ENCODE peak calls at places on chromosomes 5 and 9, in seven cellular contexts. W is GM12891, V is H1, E is HepG2, Q is K562, I is SK-N-SH, K is GM12878. A is an unnamed sample.

GRCh38 chr5:96350678-96351077 is 82.4 kb downstream of the PCSK1 start:
- DNase-seq in W (no peak), V (no peak), E (no peak), Q (no peak), I (no peak), K (no peak), A (no peak)

GRCh38 chr5:3394046-3394597 is 201.5 kb upstream of the IRX1 start:
- DNase-seq in W (no peak), V (no peak), E (no peak), Q (no peak), I (no peak), K (no peak), A (no peak)

GRCh38 chr5:61026004-61026403 is 81.0 kb downstream of the NDUFAF2 start:
- DNase-seq in W (no peak), V (no peak), E (no peak), Q (no peak), I (peak), K (no peak), A (no peak)

GRCh38 chr9:96877269-96877668 is 23.0 kb upstream of the ZNF782 start:
- DNase-seq in W (no peak), V (no peak), E (no peak), Q (no peak), I (peak), K (no peak), A (no peak)

GRCh38 chr5:141511771-141512325 is 23.0 kb downstream of the PCDHGC5 start:
- DNase-seq in W (no peak), V (no peak), E (no peak), Q (peak), I (no peak), K (no peak), A (no peak)

GRCh38 chr5:133420440-133421301 is 191.7 kb downstream of the FSTL4 start:
- DNase-seq in W (no peak), V (no peak), E (no peak), Q (no peak), I (no peak), K (no peak), A (no peak)

GRCh38 chr9:38619556-38620447 is 594 bp downstream of the ANKRD18A start:
- DNase-seq in W (no peak), V (no peak), E (peak), Q (no peak), I (peak), K (no peak), A (no peak)

GRCh38 chr5:173742432-173742816 is 126.0 kb upstream of the BOD1 start:
- DNase-seq in W (peak), V (no peak), E (no peak), Q (no peak), I (no peak), K (peak), A (peak)

GRCh38 chr5:9850456-9850855 is 220.3 kb upstream of the TAS2R1 start:
- DNase-seq in W (no peak), V (no peak), E (no peak), Q (no peak), I (no peak), K (no peak), A (no peak)

GRCh38 chr5:53071298-53071697 is 38.3 kb downstream of the MOCS2 start:
- DNase-seq in W (no peak), V (no peak), E (no peak), Q (no peak), I (no peak), K (no peak), A (no peak)

GRCh38 chr5:96783326-96783725 is 24.4 kb downstream of the ERAP1 start:
- DNase-seq in W (no peak), V (no peak), E (no peak), Q (no peak), I (no peak), K (no peak), A (no peak)

GRCh38 chr9:42852133-42852532 is 668.7 kb downstream of the SPATA31A6 start:
- DNase-seq in W (no peak), V (peak), E (peak), Q (no peak), I (peak), K (no peak), A (no peak)

GRCh38 chr5:16617272-16617973 is 626 bp upstream of the RETREG1 start:
- DNase-seq in W (no peak), V (no peak), E (no peak), Q (no peak), I (peak), K (no peak), A (no peak)

GRCh38 chr9:78118742-78119473 is 87.3 kb upstream of the GNAQ start:
- DNase-seq in W (no peak), V (no peak), E (no peak), Q (no peak), I (no peak), K (peak), A (no peak)

GRCh38 chr5:74552101-74552500 is 88.4 kb downstream of the ENC1 start:
- DNase-seq in W (no peak), V (no peak), E (no peak), Q (no peak), I (no peak), K (no peak), A (no peak)

GRCh38 chr9:82553654-82554366 is 509.1 kb downstream of the RASEF start:
- DNase-seq in W (no peak), V (no peak), E (no peak), Q (no peak), I (no peak), K (no peak), A (no peak)

GRCh38 chr9:89489548-89490527 is 8.1 kb downstream of the SEMA4D start:
- DNase-seq in W (no peak), V (no peak), E (no peak), Q (no peak), I (no peak), K (no peak), A (no peak)

GRCh38 chr5:110644357-110644756 is 82.1 kb downstream of the TMEM232 start:
- DNase-seq in W (no peak), V (no peak), E (no peak), Q (no peak), I (no peak), K (no peak), A (no peak)

GRCh38 chr5:39494099-39494498 is 69.3 kb upstream of the DAB2 start:
- DNase-seq in W (no peak), V (no peak), E (no peak), Q (no peak), I (no peak), K (no peak), A (no peak)

GRCh38 chr9:133478851-133479711 is at the start of gene SLC2A6:
- DNase-seq in W (peak), V (peak), E (peak), Q (peak), I (peak), K (no peak), A (peak)
- TF ChIP-seq POLR2AphosphoS5 in W (no peak), V (no peak), E (peak), Q (no peak), I (peak), K (no peak), A (no peak)

GRCh38 chr9:36398745-36399144 is 1.3 kb downstream of the RNF38 start:
- DNase-seq in W (no peak), V (no peak), E (no peak), Q (no peak), I (no peak), K (no peak), A (no peak)
- TF ChIP-seq TAF1 in W (no peak), V (no peak), E (no peak), Q (no peak), I (no peak), K (no peak), A (no peak)

GRCh38 chr9:116002624-116003023 is 151.0 kb upstream of the PAPPA start:
- DNase-seq in W (no peak), V (no peak), E (no peak), Q (no peak), I (no peak), K (no peak), A (no peak)

GRCh38 chr9:116005267-116005666 is 148.3 kb upstream of the PAPPA start:
- DNase-seq in W (no peak), V (no peak), E (no peak), Q (no peak), I (peak), K (no peak), A (no peak)

GRCh38 chr9:116007824-116008223 is 145.8 kb upstream of the PAPPA start:
- DNase-seq in W (no peak), V (no peak), E (no peak), Q (no peak), I (no peak), K (no peak), A (no peak)

DNA sequence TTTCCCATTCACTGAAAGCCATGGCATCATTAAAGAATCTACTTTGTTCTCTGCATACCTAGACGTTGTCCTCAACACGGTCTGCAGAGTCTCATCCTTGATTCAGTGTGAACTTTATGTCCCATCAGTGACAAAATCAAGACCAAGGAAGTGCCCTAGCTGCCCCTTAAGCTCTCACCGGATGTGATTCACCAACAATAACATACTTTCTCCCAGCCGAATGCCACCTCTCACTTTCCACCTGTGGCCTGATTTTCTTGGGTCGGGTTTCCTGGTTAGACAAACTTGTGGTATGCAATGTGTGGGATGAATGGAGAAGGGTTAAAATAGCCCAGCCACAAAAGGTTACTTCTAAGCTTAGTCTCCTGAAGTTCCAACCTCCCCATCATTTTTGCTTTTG is 145.3 kb upstream of the PAPPA start:
- DNase-seq in W (no peak), V (no peak), E (no peak), Q (no peak), I (no peak), K (no peak), A (no peak)
- TF ChIP-seq POLR2AphosphoS5 in W (no peak), V (no peak), E (no peak), Q (no peak), I (no peak), K (no peak), A (no peak)

GRCh38 chr5:65329266-65329665 is 152.5 kb downstream of the ADAMTS6 start:
- DNase-seq in W (no peak), V (no peak), E (peak), Q (no peak), I (no peak), K (no peak), A (no peak)
- TF ChIP-seq TAF1 in W (no peak), V (no peak), E (no peak), Q (no peak), I (no peak), K (no peak), A (no peak)

GRCh38 chr9:130186051-130186450 is 13.8 kb downstream of the NCS1 start:
- DNase-seq in W (no peak), V (no peak), E (no peak), Q (no peak), I (peak), K (no peak), A (no peak)

GRCh38 chr9:130183133-130183762 is 11.0 kb downstream of the NCS1 start:
- DNase-seq in W (no peak), V (no peak), E (peak), Q (no peak), I (peak), K (no peak), A (no peak)

GRCh38 chr9:130185494-130186005 is 13.3 kb downstream of the NCS1 start:
- DNase-seq in W (no peak), V (no peak), E (no peak), Q (no peak), I (no peak), K (no peak), A (no peak)

GRCh38 chr9:130186839-130187522 is 14.8 kb downstream of the NCS1 start:
- DNase-seq in W (no peak), V (peak), E (peak), Q (peak), I (peak), K (no peak), A (no peak)

GRCh38 chr9:130184983-130185382 is 12.8 kb downstream of the NCS1 start:
- DNase-seq in W (no peak), V (no peak), E (no peak), Q (no peak), I (no peak), K (no peak), A (no peak)
- TF ChIP-seq POLR2AphosphoS5 in W (no peak), V (no peak), E (no peak), Q (no peak), I (no peak), K (no peak), A (no peak)

DNA sequence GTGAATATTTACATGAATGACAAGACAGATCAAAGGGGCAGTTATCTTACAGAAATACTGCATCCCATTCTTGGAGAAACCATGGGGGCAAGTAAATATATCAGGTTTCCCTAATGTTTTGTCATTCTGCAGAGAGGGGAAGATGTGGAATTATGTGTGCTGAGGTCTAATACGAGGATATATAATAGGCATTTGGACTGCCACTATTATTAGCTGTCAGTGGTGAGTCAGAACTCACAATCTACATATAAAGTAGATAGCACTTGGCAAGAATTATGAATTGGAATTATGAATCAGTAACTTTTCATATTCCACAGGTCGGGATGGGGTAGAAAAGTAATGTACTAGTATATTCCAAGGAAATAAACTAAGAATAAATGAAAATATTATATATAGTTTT is 121.7 kb downstream of the GIN1 start:
- DNase-seq in W (no peak), V (no peak), E (no peak), Q (no peak), I (no peak), K (no peak), A (no peak)
- TF ChIP-seq TAF1 in W (no peak), V (no peak), E (no peak), Q (no peak), I (no peak), K (no peak), A (no peak)

GRCh38 chr5:179616002-179616594 is 7.4 kb downstream of the HNRNPH1 start:
- DNase-seq in W (no peak), V (no peak), E (no peak), Q (no peak), I (no peak), K (no peak), A (no peak)

GRCh38 chr5:179613460-179614071 is 9.9 kb downstream of the HNRNPH1 start:
- DNase-seq in W (no peak), V (no peak), E (no peak), Q (no peak), I (no peak), K (no peak), A (no peak)

GRCh38 chr5:179614745-179615144 is 8.7 kb downstream of the HNRNPH1 start:
- DNase-seq in W (no peak), V (no peak), E (no peak), Q (no peak), I (no peak), K (no peak), A (no peak)

GRCh38 chr5:179612577-179613459 is 10.7 kb downstream of the HNRNPH1 start:
- DNase-seq in W (no peak), V (no peak), E (no peak), Q (no peak), I (no peak), K (no peak), A (no peak)

DNA sequence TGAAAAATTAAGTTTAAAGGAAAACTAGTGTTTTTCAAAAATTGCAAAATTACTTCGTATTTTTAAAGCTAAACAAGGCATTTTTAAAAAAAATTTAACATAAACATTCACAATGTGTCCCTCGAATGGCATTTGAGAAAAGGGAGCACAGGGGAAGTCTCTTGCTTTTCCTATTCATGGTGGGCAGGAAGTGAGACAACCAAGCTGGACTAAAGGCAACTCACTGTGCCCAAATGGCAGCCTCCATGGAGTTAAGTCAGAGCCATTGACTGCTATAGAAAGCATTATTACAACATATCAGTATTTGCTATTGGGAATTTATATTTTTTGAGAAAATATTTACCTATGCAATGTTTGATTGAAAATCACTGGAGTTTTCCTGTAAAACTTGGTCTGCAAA is 8.3 kb downstream of the HNRNPH1 start:
- DNase-seq in W (no peak), V (no peak), E (no peak), Q (no peak), I (no peak), K (no peak), A (no peak)
- TF ChIP-seq POLR2AphosphoS5 in W (no peak), V (peak), E (no peak), Q (no peak), I (no peak), K (no peak), A (peak)

GRCh38 chr5:36521838-36522745 is 84.3 kb upstream of the SLC1A3 start:
- DNase-seq in W (no peak), V (no peak), E (no peak), Q (no peak), I (no peak), K (no peak), A (no peak)
- TF ChIP-seq TAF1 in W (no peak), V (no peak), E (no peak), Q (no peak), I (no peak), K (no peak), A (no peak)

GRCh38 chr9:124392254-124392653 is 23.0 kb downstream of the PSMB7 start:
- DNase-seq in W (no peak), V (no peak), E (no peak), Q (no peak), I (no peak), K (no peak), A (no peak)
- TF ChIP-seq POLR2AphosphoS5 in W (no peak), V (no peak), E (no peak), Q (no peak), I (no peak), K (no peak), A (no peak)

GRCh38 chr5:172076783-172077244 is 70.4 kb upstream of the FBXW11 start:
- DNase-seq in W (no peak), V (no peak), E (no peak), Q (no peak), I (no peak), K (no peak), A (no peak)
- TF ChIP-seq TAF1 in W (no peak), V (no peak), E (no peak), Q (no peak), I (no peak), K (no peak), A (no peak)

A was measured in GM12892.